ENCODE peak calls at places on chromosomes 1 and 21, in five cellular contexts. U is body of pancreas, Z is GM12891, J is ovary, V is breast epithelium. Y is an unnamed sample.

GRCh38 chr21:43301424-43302355 is 125.2 kb downstream of the SIK1 start:
- DNase-seq in U (no peak), Z (no peak), J (no peak), V (no peak), Y (no peak)

GRCh38 chr1:151885479-151885878 is 23.8 kb downstream of the THEM4 start:
- DNase-seq in V (no peak), J (no peak), U (no peak), Z (no peak), Y (no peak)

GRCh38 chr21:46061063-46061462 is 36.8 kb upstream of the COL6A2 start:
- DNase-seq in U (no peak), J (peak), V (no peak), Z (no peak), Y (no peak)

GRCh38 chr21:42672699-42673458 is 19.5 kb downstream of the PDE9A start:
- DNase-seq in J (no peak), V (no peak), Z (no peak), U (no peak), Y (peak)

GRCh38 chr21:37226356-37226920 is 40.7 kb downstream of the VPS26C start:
- DNase-seq in V (no peak), U (no peak), J (no peak), Z (no peak), Y (no peak)

GRCh38 chr1:36481091-36481490 is 1.6 kb downstream of the CSF3R start:
- DNase-seq in Z (no peak), J (no peak), V (no peak), U (no peak), Y (no peak)

GRCh38 chr1:86416343-86416742 is 7.6 kb upstream of the CLCA2 start:
- DNase-seq in V (no peak), J (no peak), Z (no peak), U (peak), Y (no peak)

GRCh38 chr1:233675893-233676292 is 62.0 kb downstream of the KCNK1 start:
- DNase-seq in J (no peak), Z (no peak), V (no peak), U (no peak), Y (no peak)

GRCh38 chr1:37515185-37516034 is 844 bp upstream of the MEAF6 start:
- DNase-seq in Z (no peak), U (no peak), J (no peak), V (peak), Y (no peak)

GRCh38 chr1:172588296-172589291 is 55.6 kb downstream of the SUCO start:
- DNase-seq in Z (no peak), U (no peak), J (no peak), V (no peak), Y (peak)

DNA sequence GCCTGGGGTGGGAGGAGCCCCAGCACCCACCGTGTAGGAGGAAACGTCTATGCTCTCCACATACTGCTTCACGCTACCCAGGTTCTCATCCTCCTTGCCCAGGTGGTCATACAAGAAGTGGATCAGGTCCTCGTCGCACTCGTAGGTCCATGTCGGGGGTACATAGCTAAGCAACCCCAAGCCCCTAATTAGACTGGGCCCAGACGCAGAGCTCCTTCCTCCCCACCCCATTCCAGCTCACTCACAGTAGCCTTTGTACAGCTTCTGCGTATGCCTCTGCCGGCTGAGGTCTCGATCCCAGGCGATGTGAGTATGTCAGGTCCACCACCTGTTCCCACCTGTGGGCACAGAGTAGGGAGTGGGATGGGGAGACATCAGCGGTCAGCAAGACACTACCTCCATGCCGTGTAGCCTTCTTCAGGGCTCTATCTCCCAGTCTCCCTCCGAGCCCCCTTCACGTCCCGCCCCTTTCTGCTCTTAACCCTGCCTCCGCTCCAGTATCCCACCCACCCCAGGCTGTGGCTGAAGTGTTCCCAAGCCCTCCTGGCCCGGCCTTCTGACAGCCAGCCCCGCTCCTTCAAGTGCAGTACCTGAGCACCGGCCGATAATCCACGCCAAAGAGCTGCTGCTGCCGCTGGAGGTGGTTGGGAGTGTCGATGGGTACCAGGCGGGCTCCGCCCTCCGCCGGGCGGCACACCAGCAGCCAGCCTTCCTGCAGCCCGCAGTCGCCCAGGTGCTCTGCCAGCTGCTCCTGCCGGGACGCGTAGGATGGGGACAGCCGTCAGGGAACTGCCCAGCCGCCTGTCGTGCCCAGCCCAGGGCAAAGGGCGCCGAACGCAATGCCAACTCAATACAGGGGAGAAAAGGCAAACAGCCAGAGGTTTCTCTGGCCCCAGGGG is 919 bp downstream of the HECTD3 start:
- DNase-seq in Z (no peak), J (peak), U (peak), V (peak), Y (peak)
- TF ChIP-seq POLR2A in Z (no peak), J (no peak), U (no peak), V (no peak), Y (peak)

GRCh38 chr1:230828421-230828820 is 39.9 kb downstream of the C1orf198 start:
- DNase-seq in J (no peak), V (no peak), U (no peak), Z (no peak), Y (no peak)
- TF ChIP-seq POLR2A in J (no peak), V (no peak), U (no peak), Z (no peak), Y (no peak)

DNA sequence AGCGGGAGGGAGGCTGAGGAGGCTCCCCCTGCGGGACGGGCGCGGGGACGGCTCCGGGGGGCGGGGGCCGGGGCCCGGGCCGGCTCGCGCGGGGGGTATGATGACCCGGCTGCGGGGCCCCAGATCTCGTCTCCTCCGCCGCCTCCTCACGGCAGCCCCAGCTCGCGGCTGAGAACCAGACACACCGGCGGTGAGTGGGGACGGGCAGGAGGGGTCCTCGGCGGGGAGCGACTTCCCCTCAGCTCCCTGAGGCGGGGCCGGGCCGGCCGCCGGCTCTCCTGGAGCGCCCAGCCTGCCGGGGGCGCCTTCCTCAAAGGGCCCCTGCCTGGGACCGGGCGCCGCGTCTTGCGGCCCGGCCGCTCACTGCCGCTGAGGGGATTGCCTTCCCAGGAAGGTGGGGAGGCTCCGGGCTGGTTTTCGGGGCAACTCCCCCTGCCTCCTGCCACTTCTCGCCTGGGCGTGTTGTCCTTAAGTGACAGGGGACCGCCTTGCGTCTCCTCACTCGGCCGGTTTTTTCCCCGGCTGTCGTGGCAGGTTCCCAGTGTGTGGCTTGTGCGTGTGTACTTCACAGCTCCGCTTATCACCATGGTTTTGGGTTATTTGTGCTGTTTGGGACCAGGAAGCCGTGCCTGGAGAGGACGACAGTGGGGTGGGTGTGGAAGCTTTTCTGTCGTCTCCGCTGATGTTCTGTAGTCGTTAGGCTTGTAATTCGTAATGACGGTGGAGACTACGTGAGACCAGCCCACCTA is 800 bp downstream of the HIPK1 start:
- DNase-seq in V (peak), U (peak), J (peak), Z (peak), Y (peak)
- TF ChIP-seq POLR2A in V (no peak), U (peak), J (no peak), Z (no peak), Y (no peak)

DNA sequence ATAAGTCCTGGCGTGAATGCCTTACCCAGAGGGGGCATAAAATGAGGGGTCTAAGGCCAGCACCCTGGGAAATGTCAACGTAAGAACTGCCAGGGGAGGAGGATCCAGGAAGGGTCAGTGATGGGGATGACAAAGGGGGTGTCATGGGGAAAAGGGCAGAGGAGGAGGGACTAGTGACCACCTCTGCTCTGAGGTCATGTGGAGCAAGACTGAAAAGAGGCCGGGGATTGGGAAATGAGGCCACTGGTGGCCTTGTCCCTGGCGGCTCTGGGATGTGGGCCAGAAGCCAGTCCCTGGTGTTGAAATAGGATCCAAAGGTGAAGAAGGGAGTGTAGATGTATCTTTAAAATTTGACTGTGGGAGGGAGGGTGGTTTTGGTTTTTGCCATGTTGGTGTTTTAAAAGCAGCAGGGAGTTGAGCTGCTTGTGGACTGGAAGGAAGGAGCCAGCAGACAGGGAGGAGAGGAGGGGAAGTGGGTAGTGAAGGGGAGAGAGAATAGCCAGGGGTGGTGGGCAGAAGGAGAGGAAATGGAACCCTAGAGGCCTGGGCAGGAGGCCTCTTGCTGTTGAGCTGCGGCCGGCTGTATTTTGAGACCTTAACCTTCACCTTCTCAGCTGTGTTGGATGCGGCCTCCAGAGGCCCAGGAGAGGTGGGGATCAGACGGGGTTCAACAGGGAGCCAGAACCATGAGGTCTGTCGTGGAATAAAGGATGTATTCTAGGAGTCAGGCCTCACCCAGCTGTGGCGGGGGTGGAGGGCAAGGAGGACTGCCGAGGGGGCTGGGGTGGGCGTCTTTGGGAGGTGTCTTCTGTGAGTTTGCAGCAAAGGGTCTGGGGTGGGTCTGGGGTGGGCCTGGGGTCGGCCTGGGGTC is 92.5 kb downstream of the DHRS3 start:
- DNase-seq in J (peak), U (peak), Z (no peak), V (no peak), Y (no peak)
- TF ChIP-seq POLR2A in J (no peak), U (no peak), Z (no peak), V (no peak), Y (no peak)

DNA sequence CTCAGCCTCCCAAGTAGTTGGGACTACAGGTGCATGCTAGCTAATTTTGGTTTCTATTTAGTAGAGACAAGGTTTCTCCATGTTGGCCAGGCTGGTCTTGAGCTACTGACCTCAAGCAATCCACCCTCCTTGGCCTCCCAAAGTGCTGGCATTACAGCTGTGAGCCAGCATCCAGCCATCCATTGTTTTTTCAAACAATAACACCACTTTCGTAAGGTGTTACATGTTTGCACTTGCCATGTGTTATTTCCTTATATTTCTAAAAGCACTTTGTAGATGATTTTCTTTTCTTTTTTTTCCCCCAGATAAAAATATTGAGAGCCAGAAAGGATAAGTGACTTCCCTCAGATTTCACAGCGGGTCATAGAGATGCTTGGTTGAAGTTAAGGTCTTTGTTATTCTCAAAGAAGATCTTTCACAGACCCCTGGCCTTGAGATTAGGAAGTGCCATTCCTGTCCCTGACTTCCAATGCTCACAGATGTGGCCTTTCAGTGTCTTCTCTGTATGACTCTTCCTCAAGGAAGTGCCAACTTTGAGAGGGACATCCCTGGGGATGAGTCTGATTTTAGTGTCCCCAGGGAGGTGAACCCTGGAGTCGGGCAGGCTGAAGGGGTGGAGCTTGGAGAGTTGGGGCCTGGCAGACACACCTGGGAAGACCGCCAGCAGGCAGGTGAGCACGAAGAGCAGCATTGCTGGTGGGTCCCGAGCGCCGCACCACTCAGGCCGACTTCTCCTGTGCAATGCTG is 6.3 kb downstream of the PIGR start:
- DNase-seq in U (peak), J (no peak), Z (no peak), V (no peak), Y (no peak)
- TF ChIP-seq POLR2A in U (no peak), J (no peak), Z (no peak), V (no peak), Y (no peak)

GRCh38 chr1:3030663-3031381 is 9.6 kb downstream of the ACTRT2 start:
- DNase-seq in J (peak), Z (no peak), V (no peak), U (no peak), Y (no peak)
- TF ChIP-seq POLR2A in J (no peak), Z (no peak), V (no peak), U (no peak), Y (no peak)

GRCh38 chr1:30837653-30838052 is 70.9 kb downstream of the SDC3 start:
- DNase-seq in Z (no peak), J (no peak), U (no peak), V (no peak), Y (no peak)
- TF ChIP-seq POLR2A in Z (no peak), J (no peak), U (no peak), V (no peak), Y (no peak)